ENCODE peak calls at places on chromosomes 1 and 21, in five cellular contexts. D, O, P, F and Q are unnamed samples.

GRCh38 chr1:214107322-214108096 is 119.7 kb downstream of the PROX1 start:
- DNase-seq in D (no peak), O (no peak), P (no peak), F (peak; percentile 26), Q (no peak)

GRCh38 chr1:6009120-6010040 is 17.2 kb upstream of the NPHP4 start:
- DNase-seq in D (no peak), O (no peak), P (no peak), F (no peak), Q (no peak)

GRCh38 chr1:183609313-183609712 is 19.1 kb upstream of the NCF2 start:
- DNase-seq in D (no peak), O (no peak), P (no peak), F (peak; percentile 93), Q (no peak)

GRCh38 chr1:98870959-98871903 is 133.4 kb downstream of the PLPPR5 start:
- DNase-seq in D (no peak), O (no peak), P (peak; percentile 6), F (no peak), Q (no peak)

GRCh38 chr21:31184462-31184861 is 146.2 kb upstream of the KRTAP19-8 start:
- DNase-seq in D (no peak), O (no peak), P (peak; percentile 51), F (no peak), Q (peak; percentile 72)

GRCh38 chr21:45318146-45318555 is 30.5 kb upstream of the POFUT2 start:
- DNase-seq in D (no peak), O (no peak), P (no peak), F (no peak), Q (no peak)

GRCh38 chr1:206551296-206551984 is 44.1 kb downstream of the RASSF5 start:
- DNase-seq in D (no peak), O (no peak), P (no peak), F (no peak), Q (no peak)

GRCh38 chr1:170126691-170127090 is 19.1 kb upstream of the NTMT2 start:
- DNase-seq in D (no peak), O (peak; percentile 49), P (no peak), F (no peak), Q (peak; percentile 94)

GRCh38 chr1:220879509-220880366 is 495 bp downstream of the HLX start:
- DNase-seq in D (no peak), O (no peak), P (no peak), F (peak; percentile 52), Q (no peak)

GRCh38 chr21:15688809-15689208 is 41.0 kb upstream of the USP25 start:
- DNase-seq in D (no peak), O (no peak), P (no peak), F (no peak), Q (no peak)

GRCh38 chr1:33930346-33931114 is 66.7 kb downstream of the HMGB4 start:
- DNase-seq in D (no peak), O (no peak), P (no peak), F (no peak), Q (no peak)

GRCh38 chr1:175757381-175758015 is 14.1 kb upstream of the TNR start:
- DNase-seq in D (no peak), O (no peak), P (no peak), F (peak; percentile 75), Q (peak; percentile 85)

GRCh38 chr1:62439652-62440371 is 3.0 kb downstream of the USP1 start:
- DNase-seq in D (no peak), O (no peak), P (no peak), F (peak; percentile 6), Q (no peak)

GRCh38 chr1:94672001-94672400 is 130.4 kb upstream of the F3 start:
- DNase-seq in D (no peak), O (no peak), P (no peak), F (no peak), Q (no peak)

GRCh38 chr1:234583755-234584430 is 26.1 kb downstream of the IRF2BP2 start:
- DNase-seq in D (no peak), O (no peak), P (no peak), F (no peak), Q (no peak)

GRCh38 chr1:247337961-247338360 is 6.3 kb upstream of the ZNF496 start:
- DNase-seq in D (no peak), O (no peak), P (no peak), F (no peak), Q (no peak)

GRCh38 chr1:51636765-51637522 is 20.1 kb downstream of the OSBPL9 start:
- DNase-seq in D (no peak), O (peak; percentile 21), P (no peak), F (no peak), Q (peak; percentile 75)

GRCh38 chr1:230385930-230386329 is 40.2 kb downstream of the PGBD5 start:
- DNase-seq in D (no peak), O (no peak), P (no peak), F (no peak), Q (no peak)

GRCh38 chr1:47434051-47434842 is 3.6 kb upstream of the FOXD2 start:
- DNase-seq in D (no peak), O (no peak), P (no peak), F (no peak), Q (no peak)

GRCh38 chr1:63966016-63966415 is 192.2 kb downstream of the ROR1 start:
- DNase-seq in D (no peak), O (no peak), P (no peak), F (no peak), Q (no peak)

GRCh38 chr1:2403273-2403672 is 9.1 kb downstream of the PEX10 start:
- DNase-seq in D (no peak), O (no peak), P (no peak), F (no peak), Q (no peak)